ENCODE peak calls at places on chromosomes 1 and 21, in eight cellular contexts. J is PC-9, T is Caco-2, Y is thoracic aorta, D is foreskin fibroblast, V is mesendoderm, L is AG04449, E is neuronal stem cell. K is an unnamed sample.
A peak's percentile ranks its signal among the peaks of the same experiment; 100 is the strongest.

GRCh38 chr21:43361127-43361492 is 65.8 kb downstream of the SIK1 start:
- DNase-seq in J (no peak), L (no peak), Y (no peak), V (peak; percentile 55), T (no peak), D (peak; percentile 43), E (no peak), K (no peak)

GRCh38 chr1:14606632-14607031 is 8.1 kb downstream of the KAZN start:
- DNase-seq in J (no peak), D (no peak), E (no peak), T (no peak), V (peak; percentile 66), L (no peak), Y (no peak), K (peak; percentile 2)

GRCh38 chr1:47934243-47934805 is 62.9 kb downstream of the TRABD2B start:
- DNase-seq in T (no peak), Y (no peak), E (no peak), V (peak; percentile 57), D (peak; percentile 26), J (no peak), L (no peak), K (no peak)

GRCh38 chr21:37877171-37877570 is 39.1 kb downstream of the KCNJ6 start:
- DNase-seq in Y (no peak), J (no peak), T (no peak), L (no peak), E (no peak), V (no peak), D (no peak), K (no peak)

GRCh38 chr1:91781916-91782622 is 103.9 kb downstream of the TGFBR3 start:
- DNase-seq in D (no peak), Y (no peak), L (no peak), V (no peak), E (no peak), J (no peak), T (no peak), K (no peak)

GRCh38 chr1:230141002-230141648 is 74.1 kb downstream of the GALNT2 start:
- DNase-seq in D (peak; percentile 52), L (peak; percentile 54), T (no peak), J (no peak), V (no peak), E (no peak), Y (no peak), K (no peak)

GRCh38 chr1:228283476-228284147 is 75.8 kb downstream of the OBSCN start:
- DNase-seq in E (no peak), L (no peak), T (peak; percentile 19), D (no peak), V (no peak), J (no peak), Y (no peak), K (no peak)

GRCh38 chr1:3543076-3544049 is 67.9 kb downstream of the MEGF6 start:
- DNase-seq in D (peak; percentile 95), J (peak; percentile 97), Y (peak; percentile 81), E (no peak), L (peak; percentile 78), T (peak; percentile 42), V (peak; percentile 73), K (no peak)

GRCh38 chr1:18631496-18632217 is 1.0 kb downstream of the PAX7 start:
- DNase-seq in Y (no peak), J (no peak), D (no peak), T (no peak), V (no peak), E (no peak), L (no peak), K (no peak)

GRCh38 chr1:18632711-18633427 is 2.2 kb downstream of the PAX7 start:
- DNase-seq in T (no peak), Y (no peak), J (no peak), V (peak; percentile 59), E (no peak), D (no peak), L (no peak), K (no peak)

GRCh38 chr1:18633428-18634155 is 2.9 kb downstream of the PAX7 start:
- DNase-seq in V (peak; percentile 38), D (no peak), L (no peak), E (no peak), T (no peak), Y (no peak), J (no peak), K (no peak)

GRCh38 chr1:18630511-18631495 is at the start of gene PAX7:
- DNase-seq in E (no peak), Y (no peak), V (peak; percentile 90), J (no peak), D (no peak), T (no peak), L (no peak), K (no peak)

GRCh38 chr1:18632218-18632588 is 1.6 kb downstream of the PAX7 start:
- DNase-seq in D (no peak), Y (no peak), T (no peak), L (no peak), J (no peak), E (no peak), V (peak; percentile 55), K (no peak)
- H3K4me3 ChIP-seq in D (no peak overlapping the region), Y (no peak overlapping the region), T (no peak overlapping the region), L (no peak overlapping the region), J (no peak overlapping the region), E (no peak overlapping the region), V (no peak overlapping the region), K (no peak overlapping the region)

GRCh38 chr1:59971464-59971911 is 44.9 kb upstream of the CYP2J2 start:
- DNase-seq in E (peak; percentile 70), D (peak; percentile 60), V (peak; percentile 65), Y (peak; percentile 36), T (peak; percentile 46), L (no peak), J (peak; percentile 74), K (no peak)
- H3K4me3 ChIP-seq in E (no peak overlapping the region), D (peak overlapping the region; percentile 10), V (no peak overlapping the region), Y (peak overlapping the region; percentile 59), T (no peak overlapping the region), L (peak overlapping the region; percentile 12), J (no peak overlapping the region), K (peak overlapping the region; percentile 25)

GRCh38 chr1:9239622-9240401 is 5.2 kb downstream of the H6PD start:
- DNase-seq in E (no peak), D (no peak), V (no peak), L (no peak), J (no peak), Y (no peak), T (no peak), K (no peak)
- H3K4me3 ChIP-seq in E (no peak overlapping the region), D (no peak overlapping the region), V (no peak overlapping the region), L (no peak overlapping the region), J (no peak overlapping the region), Y (peak overlapping the region; percentile 17), T (no peak overlapping the region), K (no peak overlapping the region)

DNA sequence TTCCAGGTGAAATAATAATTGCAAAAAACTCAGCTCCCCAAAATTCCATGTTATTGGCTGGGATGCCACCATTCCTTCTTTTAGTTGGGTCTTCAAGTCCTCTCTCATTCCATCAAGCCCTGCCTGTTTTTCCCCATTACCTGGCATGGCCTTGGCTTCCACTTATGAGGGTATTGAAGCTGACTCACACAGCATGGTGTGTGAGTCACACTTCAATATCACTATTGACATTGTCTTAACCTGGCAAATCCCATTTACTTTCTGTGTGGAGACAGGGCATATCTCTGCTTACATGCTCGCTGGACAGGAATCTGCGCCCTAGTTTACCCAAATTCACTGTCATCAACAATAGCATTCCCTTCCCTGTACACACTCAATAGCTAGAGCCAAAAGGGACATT is 1806.8 kb downstream of the BRINP3 start:
- DNase-seq in T (no peak), J (peak; percentile 6), L (no peak), E (no peak), Y (no peak), V (peak; percentile 1), D (no peak), K (no peak)
- H3K4me3 ChIP-seq in T (no peak overlapping the region), J (no peak overlapping the region), L (no peak overlapping the region), E (no peak overlapping the region), Y (no peak overlapping the region), V (no peak overlapping the region), D (no peak overlapping the region), K (no peak overlapping the region)

DNA sequence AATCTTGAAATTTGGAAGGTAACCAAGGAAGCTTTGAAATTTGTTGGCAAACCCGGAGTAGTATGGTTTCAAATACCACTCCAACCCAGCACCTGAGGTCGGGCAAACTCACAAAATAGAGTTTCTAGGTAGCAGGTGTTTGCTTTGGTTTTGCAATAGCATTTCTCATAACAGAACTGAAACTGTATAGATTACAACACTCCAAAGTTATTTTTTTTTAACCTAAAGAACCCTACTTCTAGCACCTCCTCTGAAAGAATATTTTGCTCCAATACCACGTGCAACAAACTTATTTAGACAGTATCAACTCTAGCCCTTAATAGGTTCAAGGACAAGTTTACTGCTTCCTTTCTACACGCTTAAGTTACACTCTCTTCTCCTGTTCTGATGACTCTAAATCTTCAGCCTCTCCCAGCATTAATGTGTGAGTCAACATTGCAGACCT is 178.5 kb upstream of the FMN2 start:
- DNase-seq in V (no peak), L (no peak), E (no peak), Y (no peak), J (no peak), D (no peak), T (no peak), K (no peak)
- H3K4me3 ChIP-seq in V (no peak overlapping the region), L (no peak overlapping the region), E (no peak overlapping the region), Y (no peak overlapping the region), J (no peak overlapping the region), D (no peak overlapping the region), T (no peak overlapping the region), K (no peak overlapping the region)

GRCh38 chr1:201171063-201172036 is 17.1 kb upstream of the TMEM9 start:
- DNase-seq in T (peak; percentile 66), E (no peak), Y (no peak), J (no peak), D (no peak), L (no peak), V (peak; percentile 81), K (no peak)

GRCh38 chr1:201169203-201169602 is 14.9 kb upstream of the TMEM9 start:
- DNase-seq in V (no peak), Y (no peak), D (no peak), T (no peak), E (no peak), L (no peak), J (no peak), K (no peak)

GRCh38 chr1:201170533-201171062 is 16.3 kb upstream of the TMEM9 start:
- DNase-seq in V (peak; percentile 94), T (peak; percentile 99), J (peak; percentile 98), E (peak; percentile 74), D (peak; percentile 96), L (peak; percentile 21), Y (peak; percentile 77), K (peak; percentile 73)

GRCh38 chr1:201172336-201172735 is 18.1 kb upstream of the TMEM9 start:
- DNase-seq in T (peak; percentile 56), D (no peak), J (no peak), E (no peak), Y (no peak), L (no peak), V (peak; percentile 45), K (no peak)

GRCh38 chr1:201169971-201170532 is 15.8 kb upstream of the TMEM9 start:
- DNase-seq in E (no peak), Y (no peak), T (no peak), V (no peak), L (no peak), D (no peak), J (no peak), K (no peak)
- H3K4me3 ChIP-seq in E (peak overlapping the region; percentile 55), Y (peak overlapping the region; percentile 98), T (no peak overlapping the region), V (no peak overlapping the region), L (no peak overlapping the region), D (no peak overlapping the region), J (peak overlapping the region; percentile 23), K (peak overlapping the region; percentile 70)